ENCODE peak calls at places on chromosomes 5 and 9, in nine cellular contexts. B is neural progenitor cell, L is neuronal stem cell, R is PC-3, U is mammary epithelial cell, K is MM.1S, S is astrocyte, G is IMR-90, Y is GM23248. W is an unnamed sample.
A peak's percentile ranks its signal among the peaks of the same experiment; 100 is the strongest.

GRCh38 chr5:1546556-1546955 is 22.8 kb upstream of the LPCAT1 start:
- DNase-seq in B (no peak), L (no peak), R (peak; percentile 28), U (no peak), K (no peak), S (no peak), G (no peak), Y (no peak), W (no peak)

GRCh38 chr9:79471577-79472543 is 99.9 kb upstream of the TLE4 start:
- DNase-seq in B (peak; percentile 39), L (no peak), R (peak; percentile 66), U (peak; percentile 28), K (no peak), S (no peak), G (peak; percentile 35), Y (peak; percentile 59), W (peak; percentile 14)

GRCh38 chr5:72378636-72379289 is 58.6 kb downstream of the PTCD2 start:
- DNase-seq in B (no peak), L (no peak), R (peak; percentile 91), U (peak; percentile 83), K (no peak), S (peak; percentile 79), G (peak; percentile 86), Y (peak; percentile 93), W (peak; percentile 96)

GRCh38 chr9:86580688-86581087 is 226.5 kb upstream of the TUT7 start:
- DNase-seq in B (no peak), L (no peak), R (no peak), U (no peak), K (no peak), S (no peak), G (peak; percentile 20), Y (no peak), W (no peak)

GRCh38 chr9:98124637-98125426 is 5.8 kb upstream of the TRIM14 start:
- DNase-seq in B (no peak), L (no peak), R (no peak), U (no peak), K (no peak), S (no peak), G (no peak), Y (no peak), W (no peak)

GRCh38 chr9:79945495-79945894 is 373.7 kb downstream of the TLE4 start:
- DNase-seq in B (no peak), L (no peak), R (peak; percentile 32), U (no peak), K (no peak), S (no peak), G (no peak), Y (peak; percentile 2), W (peak; percentile 8)

GRCh38 chr9:131432597-131433301 is 38.9 kb downstream of the PRRC2B start:
- DNase-seq in B (no peak), L (no peak), R (no peak), U (peak; percentile 51), K (no peak), S (peak; percentile 89), G (peak; percentile 97), Y (peak; percentile 94), W (peak; percentile 39)

GRCh38 chr5:179309751-179310320 is 35.4 kb downstream of the ADAMTS2 start:
- DNase-seq in B (no peak), L (no peak), R (no peak), U (no peak), K (no peak), S (no peak), G (no peak), Y (no peak), W (no peak)

GRCh38 chr9:6405371-6405770 is 7.6 kb upstream of the UHRF2 start:
- DNase-seq in B (no peak), L (no peak), R (no peak), U (no peak), K (no peak), S (no peak), G (no peak), Y (no peak), W (no peak)

GRCh38 chr5:68405026-68405684 is 189.6 kb downstream of the PIK3R1 start:
- DNase-seq in B (no peak), L (no peak), R (peak; percentile 4), U (peak; percentile 53), K (no peak), S (no peak), G (no peak), Y (peak; percentile 25), W (no peak)

GRCh38 chr9:98303556-98304125 is 48.2 kb upstream of the TBC1D2 start:
- DNase-seq in B (no peak), L (no peak), R (no peak), U (no peak), K (no peak), S (no peak), G (no peak), Y (no peak), W (no peak)

GRCh38 chr9:14616188-14616982 is 76.8 kb downstream of the ZDHHC21 start:
- DNase-seq in B (peak; percentile 70), L (peak; percentile 4), R (peak; percentile 64), U (peak; percentile 34), K (peak; percentile 18), S (peak; percentile 38), G (peak; percentile 73), Y (peak; percentile 78), W (peak; percentile 68)

GRCh38 chr9:129620669-129621295 is at the start of gene C9orf50:
- DNase-seq in B (no peak), L (no peak), R (no peak), U (no peak), K (no peak), S (no peak), G (no peak), Y (peak; percentile 59), W (no peak)

GRCh38 chr9:75053869-75054268 is 25.8 kb upstream of the CARNMT1 start:
- DNase-seq in B (no peak), L (no peak), R (no peak), U (no peak), K (peak; percentile 50), S (no peak), G (no peak), Y (no peak), W (no peak)

DNA sequence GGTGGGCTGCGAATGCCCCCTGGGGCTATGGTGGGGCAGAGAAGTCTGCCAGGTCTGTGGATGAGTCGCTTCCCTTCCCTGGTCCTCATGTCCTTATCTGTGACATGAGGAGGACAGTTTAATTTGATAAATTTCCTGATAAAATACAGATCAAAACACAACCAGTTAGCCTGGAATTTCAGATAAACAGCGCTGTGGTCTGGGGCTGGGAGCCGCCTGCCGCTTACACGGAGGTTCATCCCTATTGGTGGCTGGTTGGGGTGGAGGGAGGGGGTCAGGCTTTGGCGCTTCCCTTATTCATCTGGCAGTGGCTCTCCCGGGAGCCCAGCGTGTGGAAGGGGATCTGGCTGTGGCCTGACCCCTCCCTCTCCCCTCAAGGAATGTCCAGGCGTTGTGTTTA is 17.9 kb downstream of the CRB2 start:
- DNase-seq in B (peak; percentile 95), L (peak; percentile 82), R (no peak), U (no peak), K (no peak), S (no peak), G (no peak), Y (no peak), W (no peak)
- H3K27ac ChIP-seq in B (no peak overlapping the region), L (peak overlapping the region; percentile 93), R (no peak overlapping the region), U (no peak overlapping the region), K (no peak overlapping the region), S (no peak overlapping the region), G (no peak overlapping the region), Y (no peak overlapping the region), W (no peak overlapping the region)

GRCh38 chr5:36029914-36030313 is 36.8 kb downstream of the UGT3A2 start:
- DNase-seq in B (no peak), L (no peak), R (no peak), U (no peak), K (no peak), S (no peak), G (no peak), Y (no peak), W (no peak)

GRCh38 chr5:36027711-36028110 is 36.5 kb upstream of the UGT3A1 start:
- DNase-seq in B (no peak), L (no peak), R (no peak), U (no peak), K (no peak), S (no peak), G (no peak), Y (no peak), W (no peak)

GRCh38 chr5:36028816-36029465 is 37.7 kb downstream of the UGT3A2 start:
- DNase-seq in B (no peak), L (no peak), R (no peak), U (no peak), K (no peak), S (no peak), G (no peak), Y (no peak), W (no peak)

GRCh38 chr5:36033050-36033449 is 33.6 kb downstream of the UGT3A2 start:
- DNase-seq in B (no peak), L (no peak), R (no peak), U (no peak), K (no peak), S (no peak), G (no peak), Y (no peak), W (no peak)

DNA sequence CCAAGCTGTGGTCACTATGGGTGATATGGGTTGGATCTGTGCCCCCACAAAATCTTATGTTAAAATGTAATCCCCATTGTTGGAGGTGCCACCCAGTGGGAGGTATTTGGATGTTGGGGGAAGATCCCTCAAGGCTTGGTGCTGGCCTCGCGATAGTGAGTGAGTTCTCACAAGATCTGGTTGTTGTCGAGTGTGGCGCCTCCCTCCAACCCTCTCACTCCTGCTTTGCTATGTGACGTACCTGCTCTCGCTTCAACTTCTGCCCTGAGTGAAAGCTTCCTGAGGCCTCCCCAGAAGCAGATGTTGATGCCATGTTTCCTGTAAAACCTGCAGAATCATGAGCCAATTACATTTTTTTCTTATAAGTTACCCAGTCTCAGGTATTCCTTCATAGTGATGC is 35.5 kb downstream of the UGT3A2 start:
- DNase-seq in B (no peak), L (no peak), R (no peak), U (no peak), K (no peak), S (no peak), G (no peak), Y (no peak), W (no peak)
- H3K9ac ChIP-seq in B (no peak overlapping the region), L (no peak overlapping the region), R (no peak overlapping the region), U (no peak overlapping the region), K (no peak overlapping the region), S (no peak overlapping the region), G (no peak overlapping the region), Y (no peak overlapping the region), W (no peak overlapping the region)

GRCh38 chr5:56588125-56588516 is 227.2 kb upstream of the MAP3K1 start:
- DNase-seq in B (no peak), L (no peak), R (no peak), U (no peak), K (no peak), S (no peak), G (no peak), Y (no peak), W (no peak)
- H3K27ac ChIP-seq in B (no peak overlapping the region), L (no peak overlapping the region), R (no peak overlapping the region), U (no peak overlapping the region), K (peak overlapping the region; percentile 97), S (no peak overlapping the region), G (no peak overlapping the region), Y (no peak overlapping the region), W (no peak overlapping the region)

DNA sequence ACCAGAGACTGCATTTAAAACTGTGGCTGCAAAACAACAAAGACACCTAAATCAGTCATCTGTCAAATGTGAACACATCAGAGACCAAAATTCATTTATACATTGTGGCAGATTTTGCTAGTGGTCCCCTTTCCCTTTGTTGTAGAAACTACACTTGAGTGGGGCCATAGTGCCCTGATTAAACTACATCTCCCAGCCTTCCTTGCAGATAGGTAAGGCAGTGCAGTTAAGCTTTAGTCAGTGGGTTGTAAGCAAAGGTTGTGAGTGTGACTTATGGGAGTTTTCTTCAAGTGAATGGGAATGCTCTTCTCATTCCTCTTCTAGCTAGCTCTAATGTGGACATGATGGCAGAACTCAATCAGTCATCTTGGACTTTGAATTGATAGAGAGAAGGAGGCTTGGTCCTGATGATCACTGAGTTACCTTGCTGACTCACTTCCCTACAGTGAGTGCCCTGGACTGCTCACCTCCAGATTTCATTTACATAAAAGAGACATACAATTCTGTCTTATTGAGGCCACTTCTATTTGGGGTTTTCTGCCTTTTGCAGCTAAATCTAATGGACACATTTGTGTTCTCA is 35.2 kb upstream of the SPARC start:
- DNase-seq in B (no peak), L (no peak), R (peak; percentile 29), U (peak; percentile 51), K (peak; percentile 50), S (no peak), G (no peak), Y (no peak), W (no peak)
- H3K9ac ChIP-seq in B (no peak overlapping the region), L (no peak overlapping the region), R (no peak overlapping the region), U (no peak overlapping the region), K (peak overlapping the region; percentile 56), S (no peak overlapping the region), G (no peak overlapping the region), Y (no peak overlapping the region), W (no peak overlapping the region)

W was measured in endothelial cell of umbilical vein.